ENCODE peak calls at places on chromosomes 6 and 20, in six cellular contexts. S is gastrocnemius medialis, N is HepG2, H is right lobe of liver, Z is fibroblast of lung, T is IMR-90. A is an unnamed sample. For H3K9me3, the result is how much of the 10 kb centered on the place peaks cover.

GRCh38 chr6:18004256-18004985 is 17.0 kb upstream of the KIF13A start:
- DNase-seq in Z (no peak), S (no peak), T (no peak), N (no peak), H (no peak), A (no peak)

GRCh38 chr6:15621203-15622044 is 41.4 kb downstream of the DTNBP1 start:
- DNase-seq in T (peak), Z (no peak), H (peak), N (no peak), S (peak), A (peak)

GRCh38 chr20:16580127-16580526 is 6.9 kb upstream of the KIF16B start:
- DNase-seq in N (no peak), Z (peak), H (no peak), S (peak), T (peak), A (no peak)

GRCh38 chr6:169702640-169703246 is 817 bp downstream of the C6orf120 start:
- DNase-seq in T (peak), S (no peak), N (peak), Z (no peak), H (no peak), A (no peak)

GRCh38 chr6:159899994-159900745 is 9.4 kb downstream of the MAS1 start:
- DNase-seq in S (no peak), N (no peak), H (no peak), T (peak), Z (peak), A (no peak)

GRCh38 chr6:12870033-12870432 is 153.5 kb downstream of the PHACTR1 start:
- DNase-seq in Z (no peak), N (no peak), T (no peak), H (no peak), S (no peak), A (no peak)

GRCh38 chr20:11895832-11896484 is 21.7 kb upstream of the BTBD3 start:
- DNase-seq in S (no peak), N (no peak), T (peak), H (no peak), Z (peak), A (no peak)

GRCh38 chr20:10367425-10367920 is 66.5 kb downstream of the MKKS start:
- DNase-seq in N (no peak), Z (no peak), S (no peak), H (no peak), T (no peak), A (no peak)

GRCh38 chr6:31922942-31923341 is 4.6 kb upstream of the C2 start:
- DNase-seq in T (no peak), N (peak), H (peak), S (no peak), Z (no peak), A (no peak)

GRCh38 chr6:82488403-82488802 is 124.8 kb downstream of the TPBG start:
- DNase-seq in S (no peak), N (no peak), Z (no peak), H (no peak), T (no peak), A (no peak)
- H3K9me3 ChIP-seq in S (under half), N (under half), Z (under half), H (under half), T (under half), A (under half)

GRCh38 chr20:47704746-47705496 is 80.4 kb downstream of the SULF2 start:
- DNase-seq in S (no peak), N (no peak), Z (peak), T (no peak), H (no peak), A (peak)
- TF ChIP-seq CTCF in S (no peak), N (no peak), Z (no peak), T (no peak), H (no peak), A (no peak)

DNA sequence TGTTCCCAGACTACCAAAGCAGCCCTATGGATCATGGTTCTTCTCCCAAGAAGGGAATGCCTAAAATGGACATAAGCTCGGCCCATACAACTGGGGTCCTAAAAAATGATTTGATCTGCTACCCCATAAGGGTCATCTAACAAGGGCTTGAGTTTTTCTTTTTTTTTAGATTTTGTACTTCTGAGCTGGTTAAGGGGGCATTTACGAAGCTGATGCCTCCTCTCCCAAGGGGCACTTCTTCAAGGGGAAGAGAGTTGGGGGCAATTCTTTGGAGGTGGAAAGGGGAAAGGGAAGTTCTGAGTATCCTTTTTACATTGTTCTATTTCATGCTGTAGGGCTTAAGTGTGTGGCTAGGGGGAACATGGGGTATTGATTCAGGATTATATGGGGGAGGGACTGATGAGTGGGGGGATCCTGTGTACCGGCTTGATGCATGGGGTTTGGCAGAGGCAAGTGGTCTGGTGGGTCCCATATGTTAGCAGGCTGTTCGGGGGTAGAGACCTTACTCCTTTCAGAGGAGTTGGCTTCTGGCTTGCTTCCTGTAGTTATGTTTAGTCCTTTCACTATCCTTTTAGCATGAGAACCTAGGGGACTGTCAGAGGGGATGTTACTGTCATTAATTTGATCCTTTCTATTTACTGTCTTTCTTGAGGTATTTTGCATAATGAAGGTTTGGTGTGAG is 8.1 kb upstream of the ZNFX1 start:
- DNase-seq in S (no peak), Z (no peak), N (no peak), T (no peak), H (no peak), A (no peak)
- H3K9me3 ChIP-seq in S (under half), Z (under half), N (under half), T (under half), H (under half), A (under half)

DNA sequence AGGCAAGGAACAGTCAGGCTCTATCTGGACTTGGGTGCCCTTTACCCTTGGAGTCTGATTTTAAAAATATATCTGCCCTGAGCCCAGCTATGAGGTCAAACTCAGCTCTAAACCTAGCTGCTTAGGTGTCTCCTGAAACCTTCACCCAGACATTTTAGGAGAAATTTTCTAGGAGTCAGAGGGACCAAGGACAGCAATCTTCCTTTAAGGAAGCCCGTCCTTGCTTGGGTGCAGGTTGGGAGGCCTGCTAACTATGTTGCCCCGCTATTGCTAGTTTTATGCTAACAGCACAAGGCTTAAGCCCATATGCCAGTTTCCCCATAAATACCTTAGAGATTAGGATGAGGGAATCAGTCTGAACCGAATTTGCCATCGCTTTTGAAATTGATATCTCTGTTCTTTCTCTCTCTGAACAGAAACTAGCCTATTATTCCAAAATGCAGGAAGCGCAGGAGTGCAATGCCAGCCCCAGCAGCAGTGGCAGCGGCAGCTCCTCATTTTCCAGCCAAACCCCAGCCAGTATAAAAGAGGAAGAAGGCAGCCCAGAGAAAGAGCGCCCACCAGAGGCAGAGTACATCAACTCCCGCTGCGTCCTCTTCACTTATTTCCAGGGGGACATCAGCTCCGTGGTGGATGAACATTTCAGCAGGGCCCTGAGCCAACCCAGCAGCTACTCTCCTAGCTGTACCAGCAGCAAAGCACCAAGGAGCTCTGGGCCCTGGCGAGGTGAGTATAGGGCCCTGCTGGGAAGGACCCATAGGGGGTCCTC is 2.6 kb downstream of the VGLL2 start:
- DNase-seq in H (no peak), S (peak), N (no peak), Z (no peak), T (no peak), A (no peak)
- TF ChIP-seq CTCF in H (no peak), S (peak), N (no peak), Z (no peak), T (no peak), A (no peak)